ENCODE peak calls at places on chromosomes 16 and 17, in six cellular contexts. D, X, J, V, L and T are unnamed samples.

GRCh38 chr16:56616608-56617211 is 8.3 kb downstream of the MT2A start:
- DNase-seq in D (peak; percentile 13), J (no peak), V (no peak), L (no peak), X (no peak), T (no peak)

GRCh38 chr17:9021158-9021984 is at the start of gene NTN1:
- DNase-seq in V (peak; percentile 39), D (peak; percentile 55), L (peak; percentile 52), J (no peak), X (peak; percentile 46), T (no peak)

GRCh38 chr16:55655709-55656694 is at the start of gene SLC6A2:
- DNase-seq in D (peak; percentile 41), V (no peak), X (peak; percentile 21), L (no peak), J (no peak), T (no peak)

GRCh38 chr17:61479493-61480413 is 27.5 kb downstream of the TBX4 start:
- DNase-seq in L (no peak), D (no peak), V (no peak), J (no peak), X (no peak), T (no peak)

GRCh38 chr17:56125830-56126819 is 27.1 kb upstream of the ANKFN1 start:
- DNase-seq in L (no peak), D (no peak), J (peak; percentile 30), X (peak; percentile 11), V (no peak), T (peak; percentile 85)

GRCh38 chr17:55783684-55784245 is 32.9 kb downstream of the PCTP start:
- DNase-seq in J (no peak), V (peak; percentile 48), D (peak; percentile 88), L (peak; percentile 35), X (no peak), T (peak; percentile 4)

GRCh38 chr16:2388875-2389433 is 40.3 kb upstream of the CCNF start:
- DNase-seq in D (no peak), V (no peak), J (peak; percentile 7), X (no peak), L (peak; percentile 84), T (peak; percentile 21)

GRCh38 chr17:75486951-75487350 is 28.4 kb downstream of the CASKIN2 start:
- DNase-seq in D (no peak), J (no peak), V (no peak), L (no peak), X (no peak), T (no peak)

GRCh38 chr17:42194133-42194899 is at the start of gene GHDC:
- DNase-seq in L (peak; percentile 86), X (no peak), V (peak; percentile 61), D (peak; percentile 91), J (peak; percentile 30), T (peak; percentile 7)

GRCh38 chr17:32701860-32702259 is 175.1 kb downstream of the MYO1D start:
- DNase-seq in J (no peak), V (no peak), L (no peak), X (no peak), D (no peak), T (no peak)

GRCh38 chr16:49644143-49644460 is 211.8 kb downstream of the ZNF423 start:
- DNase-seq in L (no peak), D (no peak), V (no peak), X (no peak), J (no peak), T (no peak)

GRCh38 chr16:66366433-66367299 is at the start of gene CDH5:
- DNase-seq in V (peak; percentile 44), J (no peak), L (no peak), X (no peak), D (peak; percentile 83), T (no peak)

GRCh38 chr16:4172070-4172469 is 55.8 kb upstream of the ADCY9 start:
- DNase-seq in V (no peak), D (no peak), J (peak; percentile 18), L (no peak), X (no peak), T (peak; percentile 79)

GRCh38 chr17:50887705-50888245 is 21.6 kb upstream of the TOB1 start:
- DNase-seq in L (peak; percentile 5), J (no peak), X (no peak), D (no peak), V (no peak), T (no peak)

GRCh38 chr16:64590516-64590915 is 531.3 kb downstream of the CDH11 start:
- DNase-seq in J (no peak), L (no peak), X (no peak), D (no peak), V (no peak), T (peak; percentile 39)

GRCh38 chr16:3074860-3075545 is 9.6 kb downstream of the IL32 start:
- DNase-seq in D (peak; percentile 34), J (no peak), X (no peak), L (peak; percentile 46), V (no peak), T (no peak)

GRCh38 chr16:89042711-89043551 is 50.7 kb upstream of the ACSF3 start:
- DNase-seq in X (no peak), J (no peak), V (no peak), D (peak; percentile 14), L (no peak), T (no peak)

GRCh38 chr16:77496934-77497333 is 62.1 kb upstream of the ADAMTS18 start:
- DNase-seq in L (no peak), J (no peak), V (no peak), D (no peak), X (no peak), T (no peak)

GRCh38 chr17:79905832-79906231 is 66.6 kb upstream of the CBX4 start:
- DNase-seq in D (no peak), L (no peak), V (no peak), X (no peak), J (no peak), T (no peak)

GRCh38 chr16:65781363-65781762 is 585.1 kb upstream of the CDH5 start:
- DNase-seq in J (no peak), V (no peak), X (no peak), D (no peak), L (no peak), T (no peak)

GRCh38 chr17:19247423-19247822 is 10.3 kb downstream of the EPN2 start:
- DNase-seq in X (no peak), V (no peak), J (no peak), L (no peak), D (no peak), T (no peak)

GRCh38 chr17:33942414-33942813 is 312.7 kb upstream of the CCL2 start:
- DNase-seq in V (no peak), J (no peak), D (no peak), X (no peak), L (no peak), T (no peak)

GRCh38 chr16:81035975-81036750 is 521 bp downstream of the ATMIN start:
- DNase-seq in L (peak; percentile 34), X (peak; percentile 35), J (no peak), V (no peak), D (peak; percentile 43), T (peak; percentile 2)

GRCh38 chr17:57956311-57957119 is 1.3 kb upstream of the CUEDC1 start:
- DNase-seq in D (no peak), X (no peak), J (no peak), V (no peak), L (peak; percentile 20), T (no peak)

GRCh38 chr16:10590342-10590741 is 9.9 kb upstream of the EMP2 start:
- DNase-seq in V (no peak), J (no peak), L (no peak), D (no peak), X (no peak), T (no peak)

GRCh38 chr16:12391974-12392373 is 411.7 kb downstream of the CPPED1 start:
- DNase-seq in J (no peak), X (no peak), L (no peak), V (no peak), D (no peak), T (no peak)
- TF ChIP-seq CTCF in J (no peak), X (no peak), L (no peak), V (no peak), D (no peak), T (no peak)

GRCh38 chr17:76793775-76794174 is 55.9 kb downstream of the MFSD11 start:
- DNase-seq in J (no peak), X (no peak), D (no peak), L (no peak), V (no peak), T (peak; percentile 23)
- TF ChIP-seq CTCF in J (peak; percentile 56), X (peak; percentile 31), D (no peak), L (no peak), V (no peak), T (peak; percentile 75)

DNA sequence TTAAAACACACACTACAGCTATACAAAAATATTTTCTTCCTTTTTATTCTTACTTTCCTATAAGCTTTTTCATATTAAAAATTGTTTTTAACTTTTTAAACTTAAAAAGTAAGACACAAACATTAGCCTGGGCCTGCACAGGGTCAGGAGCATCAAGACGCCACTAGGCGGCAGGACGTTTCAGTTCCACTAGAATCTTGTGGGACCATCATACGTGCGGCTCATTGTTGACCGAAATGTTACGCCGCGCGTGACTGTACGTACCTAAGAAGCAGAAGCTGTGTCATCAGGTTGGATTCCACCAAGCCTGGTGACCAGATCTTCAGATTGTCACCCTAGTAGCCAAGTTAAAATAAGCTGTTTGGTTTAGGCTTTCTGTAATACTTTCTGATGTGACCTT is 47.1 kb downstream of the USP10 start:
- DNase-seq in D (no peak), X (no peak), J (no peak), L (no peak), V (no peak), T (no peak)
- TF ChIP-seq CTCF in D (no peak), X (peak; percentile 39), J (peak; percentile 43), L (no peak), V (no peak), T (peak; percentile 67)

GRCh38 chr17:7587420-7587786 is 2.5 kb downstream of the SOX15 start:
- DNase-seq in X (no peak), L (no peak), D (peak; percentile 19), J (peak; percentile 91), V (no peak), T (peak; percentile 97)

GRCh38 chr17:7587831-7588230 is 2.1 kb downstream of the SOX15 start:
- DNase-seq in J (no peak), X (no peak), D (peak; percentile 21), L (no peak), V (no peak), T (peak; percentile 55)

GRCh38 chr17:7589204-7589868 is 558 bp downstream of the SOX15 start:
- DNase-seq in X (peak; percentile 58), L (peak; percentile 86), J (no peak), D (peak; percentile 91), V (peak; percentile 83), T (peak; percentile 78)

GRCh38 chr17:7588553-7589203 is 1.2 kb downstream of the SOX15 start:
- DNase-seq in D (peak; percentile 25), X (no peak), J (no peak), V (no peak), L (no peak), T (no peak)

DNA sequence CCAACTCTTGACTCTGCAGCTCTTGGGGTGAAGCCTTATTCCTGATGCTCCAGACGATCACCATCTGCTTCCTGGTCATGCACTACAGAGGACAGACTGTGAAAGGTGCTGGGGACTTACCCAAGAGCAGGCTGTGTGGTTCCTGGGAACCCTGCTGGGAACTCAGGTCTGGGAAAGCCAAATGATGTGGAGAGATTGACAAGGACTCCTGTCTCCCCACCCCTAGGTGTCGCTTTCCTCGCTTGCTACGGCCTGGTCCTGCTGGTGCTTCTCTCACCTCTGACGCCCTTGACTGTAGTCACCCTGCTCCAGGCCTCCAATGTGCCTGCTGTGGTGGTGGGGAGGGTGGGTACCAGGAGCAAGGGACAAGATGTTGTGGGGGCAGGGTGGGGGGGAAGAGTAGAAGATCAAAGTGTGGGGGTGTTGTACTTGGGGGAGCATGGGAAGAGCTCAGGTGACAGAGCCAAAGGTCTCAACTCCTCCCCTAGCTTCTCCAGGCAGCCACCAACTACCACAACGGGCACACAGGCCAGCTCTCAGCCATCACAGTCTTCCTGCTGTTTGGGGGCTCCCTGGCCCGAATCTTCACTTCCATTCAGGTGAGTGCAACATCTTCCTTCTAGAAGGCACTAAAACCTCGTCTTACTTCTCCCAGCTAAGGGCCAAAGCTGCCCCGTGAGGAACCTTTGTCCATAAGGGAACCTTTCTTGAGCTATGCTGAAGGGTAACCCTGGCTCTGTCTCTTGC is 3.0 kb downstream of the SOX15 start:
- DNase-seq in X (no peak), J (no peak), V (no peak), D (peak; percentile 64), L (peak; percentile 54), T (no peak)
- TF ChIP-seq CTCF in X (peak; percentile 24), J (peak; percentile 28), V (no peak), D (peak; percentile 39), L (no peak), T (peak; percentile 49)